ENCODE peak calls at places on chromosomes 6 and 20, in nine cellular contexts. V, F, Q, T, D, O, U, B and K are unnamed samples. For H3K4me1 and H3K36me3, the result is how much of the 10 kb centered on the place peaks cover.

GRCh38 chr6:138663892-138664291 is 109.7 kb upstream of the CCDC28A start:
- DNase-seq in T (no peak), Q (no peak), U (no peak), D (no peak), O (no peak), B (no peak), V (no peak), F (no peak), K (no peak)

GRCh38 chr20:33947709-33948295 is 45.9 kb upstream of the RALY start:
- DNase-seq in B (peak), D (no peak), U (peak), F (peak), O (no peak), T (no peak), Q (no peak), V (peak), K (no peak)

GRCh38 chr6:152636675-152637421 is at the start of gene SYNE1:
- DNase-seq in F (no peak), U (no peak), D (peak), Q (no peak), B (peak), T (peak), O (peak), V (peak), K (peak)

GRCh38 chr6:128492386-128492785 is 28.0 kb downstream of the PTPRK start:
- DNase-seq in Q (peak), B (no peak), F (no peak), T (no peak), V (peak), D (no peak), O (no peak), U (no peak), K (no peak)

GRCh38 chr6:52976591-52977035 is 18.5 kb downstream of the GSTA4 start:
- DNase-seq in O (peak), U (no peak), T (no peak), Q (no peak), B (no peak), F (peak), V (no peak), D (no peak), K (no peak)

GRCh38 chr6:26126394-26127221 is 39.4 kb downstream of the HFE start:
- DNase-seq in O (no peak), Q (no peak), V (peak), T (no peak), B (peak), D (no peak), U (no peak), F (peak), K (no peak)

GRCh38 chr6:46507426-46507825 is 16.2 kb upstream of the RCAN2 start:
- DNase-seq in V (no peak), T (no peak), D (no peak), O (no peak), U (no peak), B (no peak), Q (no peak), F (no peak), K (no peak)

GRCh38 chr6:33690766-33691165 is 20.7 kb downstream of the UQCC2 start:
- DNase-seq in F (no peak), B (no peak), D (no peak), Q (no peak), O (no peak), T (no peak), U (no peak), V (no peak), K (no peak)

GRCh38 chr6:7157752-7158616 is 50.2 kb downstream of the RREB1 start:
- DNase-seq in D (no peak), U (no peak), F (no peak), T (no peak), O (no peak), V (peak), Q (no peak), B (no peak), K (no peak)

GRCh38 chr20:38153401-38153800 is 11.7 kb downstream of the TGM2 start:
- DNase-seq in O (no peak), F (no peak), T (no peak), U (no peak), D (no peak), Q (no peak), B (no peak), V (no peak), K (no peak)

GRCh38 chr20:38151455-38151854 is 13.6 kb downstream of the TGM2 start:
- DNase-seq in V (no peak), T (no peak), Q (no peak), O (no peak), D (no peak), U (no peak), B (no peak), F (no peak), K (no peak)

GRCh38 chr20:38150595-38151170 is 14.4 kb downstream of the TGM2 start:
- DNase-seq in B (no peak), V (no peak), D (no peak), O (no peak), U (no peak), F (no peak), Q (no peak), T (no peak), K (no peak)

GRCh38 chr20:38153011-38153329 is 12.1 kb downstream of the TGM2 start:
- DNase-seq in U (no peak), V (no peak), B (no peak), D (no peak), O (no peak), Q (no peak), T (no peak), F (no peak), K (no peak)

GRCh38 chr20:38152175-38153010 is 12.7 kb downstream of the TGM2 start:
- DNase-seq in Q (peak), V (peak), O (peak), B (peak), U (no peak), F (no peak), D (peak), T (peak), K (peak)
- H3K4me1 ChIP-seq in Q (under half), V (under half), O (half or more), B (under half), U (under half), F (under half), D (half or more), T (under half), K (under half)

GRCh38 chr6:134902074-134902861 is 47.6 kb downstream of the ALDH8A1 start:
- DNase-seq in Q (no peak), V (no peak), D (no peak), B (no peak), O (no peak), F (no peak), T (no peak), U (no peak), K (no peak)
- H3K27ac ChIP-seq in Q (no peak), V (no peak), D (no peak), B (no peak), O (no peak), F (no peak), T (no peak), U (no peak), K (no peak)

GRCh38 chr20:25209911-25210310 is 14.4 kb downstream of the ENTPD6 start:
- DNase-seq in T (no peak), F (no peak), B (no peak), V (no peak), O (no peak), U (no peak), D (no peak), Q (no peak), K (no peak)

GRCh38 chr20:25213566-25214415 is 18.3 kb downstream of the ENTPD6 start:
- DNase-seq in T (peak), U (no peak), Q (no peak), V (no peak), O (no peak), B (no peak), F (no peak), D (no peak), K (peak)

GRCh38 chr20:25212242-25212641 is 16.7 kb downstream of the ENTPD6 start:
- DNase-seq in U (no peak), T (no peak), V (no peak), Q (no peak), O (no peak), F (no peak), D (no peak), B (no peak), K (no peak)

GRCh38 chr20:25209400-25209799 is 13.9 kb downstream of the ENTPD6 start:
- DNase-seq in Q (no peak), T (no peak), O (no peak), U (no peak), D (no peak), F (no peak), V (no peak), B (no peak), K (no peak)

DNA sequence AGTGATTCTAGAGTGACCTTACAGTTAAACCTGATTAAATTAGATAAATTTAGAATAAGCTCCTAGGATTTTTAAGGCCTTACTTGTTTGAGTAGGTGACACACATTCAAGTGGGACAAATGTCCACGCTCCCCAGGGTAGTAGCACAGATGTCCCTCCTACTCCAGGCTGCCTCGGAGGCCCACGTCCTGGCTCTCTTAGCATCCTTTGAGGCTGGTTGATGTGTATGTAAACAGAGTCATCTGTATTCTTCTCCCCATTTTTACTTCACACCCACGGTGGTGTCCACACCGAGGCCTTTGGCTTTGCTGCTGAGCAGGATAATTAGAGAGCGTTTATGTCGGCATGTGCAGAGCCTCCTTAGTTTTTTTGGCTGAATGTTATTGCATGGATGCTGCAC is 15.8 kb downstream of the ENTPD6 start:
- DNase-seq in V (no peak), D (no peak), F (no peak), T (no peak), O (no peak), U (no peak), Q (no peak), B (no peak), K (no peak)
- H3K36me3 ChIP-seq in V (under half), D (half or more), F (under half), T (half or more), O (half or more), U (under half), Q (under half), B (under half), K (under half)

GRCh38 chr6:73955800-73956199 is 259.8 kb downstream of the CD109 start:
- DNase-seq in U (no peak), V (no peak), O (no peak), B (no peak), Q (no peak), D (no peak), T (no peak), F (no peak), K (no peak)
- H3K4me1 ChIP-seq in U (under half), V (under half), O (under half), B (under half), Q (under half), D (under half), T (under half), F (under half), K (under half)

GRCh38 chr6:162618463-162619002 is 109.0 kb downstream of the PRKN start:
- DNase-seq in Q (no peak), T (no peak), V (no peak), D (no peak), F (no peak), U (no peak), O (no peak), B (no peak), K (no peak)
- H3K27ac ChIP-seq in Q (no peak), T (no peak), V (no peak), D (no peak), F (no peak), U (no peak), O (no peak), B (no peak), K (no peak)

DNA sequence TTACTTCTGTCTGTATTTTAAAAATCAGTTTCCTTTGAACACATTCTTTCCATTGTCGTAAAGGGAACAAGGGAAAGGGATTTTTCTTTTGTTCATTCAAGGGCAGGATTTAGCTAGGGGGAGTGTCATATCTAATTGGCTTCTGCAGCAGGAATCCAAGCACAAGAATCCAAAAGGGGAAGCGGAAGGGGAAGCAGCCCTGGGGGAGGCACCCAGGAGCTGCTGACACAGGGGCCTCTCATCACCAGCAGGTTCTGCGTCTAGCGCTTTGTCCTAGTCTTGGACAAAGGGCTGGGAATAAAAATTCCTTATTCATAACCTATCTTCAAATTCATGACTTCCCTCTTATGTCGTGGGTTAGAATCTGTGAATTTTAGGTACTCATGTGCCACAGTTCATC is 13.7 kb downstream of the RIPK1 start:
- DNase-seq in O (no peak), U (no peak), B (no peak), Q (no peak), T (no peak), F (no peak), V (no peak), D (peak), K (no peak)
- H3K36me3 ChIP-seq in O (half or more), U (half or more), B (half or more), Q (under half), T (half or more), F (under half), V (half or more), D (half or more), K (under half)